ENCODE peak calls at places on chromosome 21, in ten cellular contexts. L, E, X, R, I, J, T, W, Z and G are unnamed samples.

GRCh38 chr21:35203093-35204021 is 154.3 kb upstream of the RUNX1 start:
- DNase-seq in T (no peak), E (no peak), I (no peak), R (no peak), J (no peak), L (no peak), X (peak; percentile 95), W (no peak), Z (no peak), G (no peak)

GRCh38 chr21:41867313-41867712 is 11.8 kb downstream of the PRDM15 start:
- DNase-seq in R (no peak), T (no peak), E (no peak), Z (no peak), J (no peak), L (no peak), I (no peak), X (no peak), W (no peak), G (no peak)

GRCh38 chr21:17679002-17679600 is 66.4 kb upstream of the BTG3 start:
- DNase-seq in Z (no peak), W (peak; percentile 67), R (no peak), L (peak; percentile 80), E (no peak), I (no peak), X (peak; percentile 74), J (no peak), T (peak; percentile 64), G (peak; percentile 25)

GRCh38 chr21:16004121-16004520 is 274.3 kb downstream of the USP25 start:
- DNase-seq in X (peak; percentile 49), I (no peak), Z (no peak), L (no peak), R (no peak), W (no peak), T (no peak), J (no peak), E (no peak), G (no peak)

GRCh38 chr21:43207868-43208267 is 39.1 kb downstream of the CRYAA start:
- DNase-seq in J (no peak), I (no peak), X (no peak), W (no peak), L (no peak), T (no peak), E (peak; percentile 37), R (no peak), Z (no peak), G (no peak)

GRCh38 chr21:34835526-34835925 is 166.7 kb downstream of the CLIC6 start:
- DNase-seq in I (no peak), T (no peak), J (no peak), Z (no peak), W (no peak), L (no peak), E (no peak), R (no peak), X (no peak), G (no peak)

GRCh38 chr21:44701023-44701400 is 4.0 kb downstream of the KRTAP10-12 start:
- DNase-seq in L (no peak), R (peak; percentile 12), T (no peak), Z (no peak), E (no peak), X (no peak), W (no peak), I (no peak), J (no peak), G (no peak)

GRCh38 chr21:18914570-18914969 is 511.0 kb upstream of the TMPRSS15 start:
- DNase-seq in J (no peak), W (no peak), R (no peak), E (no peak), Z (no peak), I (no peak), L (no peak), X (no peak), T (no peak), G (no peak)

GRCh38 chr21:31254131-31254530 is 89.9 kb downstream of the TIAM1 start:
- DNase-seq in I (no peak), Z (no peak), E (no peak), R (no peak), X (no peak), W (no peak), L (no peak), J (no peak), T (no peak), G (no peak)

GRCh38 chr21:32099812-32100416 is 178.9 kb downstream of the MIS18A start:
- DNase-seq in I (no peak), E (no peak), W (peak; percentile 62), X (no peak), J (no peak), Z (no peak), T (no peak), L (no peak), R (no peak), G (no peak)

GRCh38 chr21:46111193-46111571 is 13.3 kb downstream of the COL6A2 start:
- DNase-seq in Z (no peak), R (peak; percentile 4), I (no peak), W (no peak), L (no peak), J (no peak), X (no peak), T (no peak), E (peak; percentile 40), G (no peak)

GRCh38 chr21:46144464-46145070 is 10.8 kb downstream of the FTCD start:
- DNase-seq in W (peak; percentile 45), E (no peak), X (no peak), J (no peak), I (no peak), T (no peak), Z (no peak), R (peak; percentile 51), L (no peak), G (no peak)

GRCh38 chr21:15191342-15191741 is 126.5 kb upstream of the NRIP1 start:
- DNase-seq in I (no peak), X (no peak), W (no peak), T (no peak), E (no peak), L (no peak), Z (no peak), J (no peak), R (no peak), G (no peak)